ENCODE peak calls at places on chromosomes 5 and 9, in five cellular contexts. One of them, this sample, is unnamed.

GRCh38 chr5:170420809-170421412 is 31.7 kb upstream of the KCNMB1 start:
- DNase-seq in iris pigment epithelial cell: peak; percentile 68
- DNase-seq in effector memory CD8-positive, alpha-beta T cell: peak; percentile 41
- DNase-seq in head of caudate nucleus: peak; percentile 74
- DNase-seq in uterus: peak; percentile 48
- DNase-seq in this sample: peak; percentile 67

GRCh38 chr9:2228132-2228531 is 213.0 kb downstream of the SMARCA2 start:
- DNase-seq in iris pigment epithelial cell: no peak
- DNase-seq in effector memory CD8-positive, alpha-beta T cell: no peak
- DNase-seq in head of caudate nucleus: peak; percentile 49
- DNase-seq in uterus: no peak
- DNase-seq in this sample: peak; percentile 22

GRCh38 chr9:37820142-37820541 is 19.5 kb downstream of the DCAF10 start:
- DNase-seq in iris pigment epithelial cell: no peak
- DNase-seq in effector memory CD8-positive, alpha-beta T cell: no peak
- DNase-seq in head of caudate nucleus: no peak
- DNase-seq in uterus: no peak
- DNase-seq in this sample: no peak

GRCh38 chr9:111272571-111272970 is 57.5 kb downstream of the OR2K2 start:
- DNase-seq in iris pigment epithelial cell: no peak
- DNase-seq in effector memory CD8-positive, alpha-beta T cell: no peak
- DNase-seq in head of caudate nucleus: no peak
- DNase-seq in uterus: no peak
- DNase-seq in this sample: no peak

GRCh38 chr5:52804359-52804758 is 16.6 kb downstream of the ITGA1 start:
- DNase-seq in iris pigment epithelial cell: no peak
- DNase-seq in effector memory CD8-positive, alpha-beta T cell: no peak
- DNase-seq in head of caudate nucleus: no peak
- DNase-seq in uterus: no peak
- DNase-seq in this sample: no peak

GRCh38 chr9:129568560-129569505 is 52.1 kb downstream of the C9orf50 start:
- DNase-seq in iris pigment epithelial cell: peak; percentile 71
- DNase-seq in effector memory CD8-positive, alpha-beta T cell: no peak
- DNase-seq in head of caudate nucleus: peak; percentile 79
- DNase-seq in uterus: peak; percentile 77
- DNase-seq in this sample: no peak

GRCh38 chr5:142769251-142769792 is 855 bp upstream of the ARHGAP26 start:
- DNase-seq in iris pigment epithelial cell: no peak
- DNase-seq in effector memory CD8-positive, alpha-beta T cell: no peak
- DNase-seq in head of caudate nucleus: no peak
- DNase-seq in uterus: no peak
- DNase-seq in this sample: peak; percentile 12

GRCh38 chr9:98225015-98225442 is 30.4 kb downstream of the TBC1D2 start:
- DNase-seq in iris pigment epithelial cell: no peak
- DNase-seq in effector memory CD8-positive, alpha-beta T cell: no peak
- DNase-seq in head of caudate nucleus: no peak
- DNase-seq in uterus: no peak
- DNase-seq in this sample: no peak

GRCh38 chr5:76153271-76153670 is 70.1 kb downstream of the SV2C start:
- DNase-seq in iris pigment epithelial cell: no peak
- DNase-seq in effector memory CD8-positive, alpha-beta T cell: no peak
- DNase-seq in head of caudate nucleus: no peak
- DNase-seq in uterus: no peak
- DNase-seq in this sample: no peak

GRCh38 chr9:133454943-133455673 is 4.7 kb upstream of the CACFD1 start:
- DNase-seq in iris pigment epithelial cell: no peak
- DNase-seq in effector memory CD8-positive, alpha-beta T cell: no peak
- DNase-seq in head of caudate nucleus: no peak
- DNase-seq in uterus: no peak
- DNase-seq in this sample: no peak

GRCh38 chr5:180575571-180575970 is 15.7 kb downstream of the SCGB3A1 start:
- DNase-seq in iris pigment epithelial cell: no peak
- DNase-seq in effector memory CD8-positive, alpha-beta T cell: no peak
- DNase-seq in head of caudate nucleus: no peak
- DNase-seq in uterus: no peak
- DNase-seq in this sample: no peak

GRCh38 chr5:124755565-124755964 is 9.1 kb upstream of the ZNF608 start:
- DNase-seq in iris pigment epithelial cell: peak; percentile 41
- DNase-seq in effector memory CD8-positive, alpha-beta T cell: no peak
- DNase-seq in head of caudate nucleus: peak; percentile 74
- DNase-seq in uterus: no peak
- DNase-seq in this sample: no peak

GRCh38 chr5:53884411-53884810 is 324.0 kb downstream of the NDUFS4 start:
- DNase-seq in iris pigment epithelial cell: no peak
- DNase-seq in effector memory CD8-positive, alpha-beta T cell: no peak
- DNase-seq in head of caudate nucleus: no peak
- DNase-seq in uterus: no peak
- DNase-seq in this sample: no peak

GRCh38 chr5:54379590-54379989 is 69.2 kb upstream of the ARL15 start:
- DNase-seq in iris pigment epithelial cell: no peak
- DNase-seq in effector memory CD8-positive, alpha-beta T cell: no peak
- DNase-seq in head of caudate nucleus: no peak
- DNase-seq in uterus: no peak
- DNase-seq in this sample: no peak

GRCh38 chr5:94618029-94618492 is 343 bp downstream of the KIAA0825 start:
- DNase-seq in iris pigment epithelial cell: peak; percentile 72
- DNase-seq in effector memory CD8-positive, alpha-beta T cell: no peak
- DNase-seq in head of caudate nucleus: peak; percentile 70
- DNase-seq in uterus: no peak
- DNase-seq in this sample: no peak

GRCh38 chr5:66344544-66344943 is 200.4 kb downstream of the SREK1 start:
- DNase-seq in iris pigment epithelial cell: no peak
- DNase-seq in effector memory CD8-positive, alpha-beta T cell: no peak
- DNase-seq in head of caudate nucleus: no peak
- DNase-seq in uterus: no peak
- DNase-seq in this sample: no peak

GRCh38 chr5:57499262-57500050 is 16.8 kb upstream of the ACTBL2 start:
- DNase-seq in iris pigment epithelial cell: peak; percentile 80
- DNase-seq in effector memory CD8-positive, alpha-beta T cell: no peak
- DNase-seq in head of caudate nucleus: peak; percentile 49
- DNase-seq in uterus: no peak
- DNase-seq in this sample: peak; percentile 17

GRCh38 chr9:22041329-22041728 is 32.2 kb upstream of the CDKN2B start:
- DNase-seq in iris pigment epithelial cell: no peak
- DNase-seq in effector memory CD8-positive, alpha-beta T cell: no peak
- DNase-seq in head of caudate nucleus: no peak
- DNase-seq in uterus: no peak
- DNase-seq in this sample: no peak

GRCh38 chr5:66407739-66408138 is 188.5 kb upstream of the MAST4 start:
- DNase-seq in iris pigment epithelial cell: no peak
- DNase-seq in effector memory CD8-positive, alpha-beta T cell: no peak
- DNase-seq in head of caudate nucleus: no peak
- DNase-seq in uterus: no peak
- DNase-seq in this sample: no peak

GRCh38 chr5:123696948-123697347 is 185.0 kb downstream of the CSNK1G3 start:
- DNase-seq in iris pigment epithelial cell: no peak
- DNase-seq in effector memory CD8-positive, alpha-beta T cell: no peak
- DNase-seq in head of caudate nucleus: peak; percentile 88
- DNase-seq in uterus: peak; percentile 22
- DNase-seq in this sample: no peak

GRCh38 chr9:33750839-33751339 is 44.5 kb upstream of the PRSS3 start:
- DNase-seq in iris pigment epithelial cell: no peak
- DNase-seq in effector memory CD8-positive, alpha-beta T cell: no peak
- DNase-seq in head of caudate nucleus: no peak
- DNase-seq in uterus: no peak
- DNase-seq in this sample: no peak

GRCh38 chr5:4725594-4725993 is 414.5 kb upstream of the ADAMTS16 start:
- DNase-seq in iris pigment epithelial cell: no peak
- DNase-seq in effector memory CD8-positive, alpha-beta T cell: no peak
- DNase-seq in head of caudate nucleus: no peak
- DNase-seq in uterus: no peak
- DNase-seq in this sample: no peak

GRCh38 chr5:178740181-178740557 is 9.7 kb upstream of the ZNF354A start:
- DNase-seq in iris pigment epithelial cell: no peak
- DNase-seq in effector memory CD8-positive, alpha-beta T cell: no peak
- DNase-seq in head of caudate nucleus: no peak
- DNase-seq in uterus: no peak
- DNase-seq in this sample: no peak

This sample was measured in germinal center.